ENCODE peak calls at places on chromosomes 16 and 17, in four cellular contexts. T, I, M and J are unnamed samples.

GRCh38 chr16:963913-964695 is 6.7 kb downstream of the LMF1 start:
- DNase-seq in T (no peak), I (no peak), M (no peak), J (no peak)

GRCh38 chr17:42126836-42127235 is 4.2 kb downstream of the HSPB9 start:
- DNase-seq in T (no peak), I (no peak), M (no peak), J (no peak)

GRCh38 chr17:80270836-80271235 is 10.2 kb downstream of the RNF213 start:
- DNase-seq in T (peak; percentile 62), I (no peak), M (peak; percentile 97), J (peak; percentile 69)

GRCh38 chr16:82317411-82318168 is 147.6 kb upstream of the MPHOSPH6 start:
- DNase-seq in T (no peak), I (no peak), M (no peak), J (no peak)

GRCh38 chr17:47966079-47966519 is 4.8 kb upstream of the CDK5RAP3 start:
- DNase-seq in T (peak; percentile 65), I (no peak), M (no peak), J (no peak)

GRCh38 chr17:79626156-79626890 is 15.5 kb upstream of the RBFOX3 start:
- DNase-seq in T (no peak), I (no peak), M (no peak), J (no peak)

GRCh38 chr17:77924757-77925336 is 33.7 kb upstream of the TNRC6C start:
- DNase-seq in T (no peak), I (no peak), M (peak; percentile 18), J (no peak)

GRCh38 chr17:81523139-81524062 is 4.8 kb upstream of the FSCN2 start:
- DNase-seq in T (peak; percentile 77), I (no peak), M (peak; percentile 69), J (no peak)

GRCh38 chr17:76793775-76794174 is 55.9 kb downstream of the MFSD11 start:
- DNase-seq in T (peak; percentile 53), I (no peak), M (peak; percentile 46), J (peak; percentile 59)
- TF ChIP-seq POLR2AphosphoS2 in T (no peak), I (no peak), M (no peak), J (no peak)

GRCh38 chr16:27446721-27447120 is 44.7 kb downstream of the IL21R start:
- DNase-seq in T (no peak), I (no peak), M (no peak), J (no peak)

GRCh38 chr16:27448531-27449433 is 46.8 kb downstream of the IL21R start:
- DNase-seq in T (peak; percentile 29), I (no peak), M (no peak), J (no peak)

GRCh38 chr16:27452569-27453475 is 50.8 kb downstream of the IL21R start:
- DNase-seq in T (no peak), I (peak; percentile 25), M (no peak), J (no peak)

GRCh38 chr16:27450836-27451341 is 48.9 kb downstream of the IL21R start:
- DNase-seq in T (no peak), I (peak; percentile 68), M (no peak), J (no peak)

DNA sequence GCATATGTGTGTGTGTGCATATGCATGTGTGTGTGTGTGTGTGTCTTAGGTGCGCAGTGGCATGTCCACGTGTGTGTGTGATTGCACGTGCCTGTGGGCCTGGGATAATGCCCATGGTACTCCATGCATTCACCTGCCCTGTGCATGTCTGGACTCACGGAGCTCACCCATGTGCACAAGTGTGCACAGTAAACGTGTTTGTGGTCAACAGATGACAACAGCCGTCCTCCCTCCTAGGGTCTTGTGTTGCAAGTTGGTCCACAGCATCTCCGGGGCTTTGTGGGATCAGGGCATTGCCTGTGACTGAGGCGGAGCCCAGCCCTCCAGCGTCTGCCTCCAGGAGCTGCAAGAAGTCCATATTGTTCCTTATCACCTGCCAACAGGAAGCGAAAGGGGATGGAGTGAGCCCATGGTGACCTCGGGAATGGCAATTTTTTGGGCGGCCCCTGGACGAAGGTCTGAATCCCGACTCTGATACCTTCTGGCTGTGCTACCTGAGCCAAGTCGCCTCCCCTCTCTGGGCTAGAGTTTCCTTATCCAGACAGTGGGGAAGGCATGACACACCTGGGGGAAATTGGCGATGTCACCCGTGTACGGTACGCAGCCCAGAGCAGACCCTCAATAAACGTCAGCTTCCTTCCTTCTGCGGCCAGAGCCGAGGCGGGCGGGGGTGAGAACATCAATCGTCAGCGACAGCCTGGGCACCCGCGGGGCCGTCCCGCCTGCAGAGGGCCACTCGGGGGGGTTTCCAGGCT is 47.6 kb downstream of the IL21R start:
- DNase-seq in T (no peak), I (no peak), M (no peak), J (no peak)
- TF ChIP-seq POLR2AphosphoS2 in T (no peak), I (peak; percentile 68), M (no peak), J (no peak)

DNA sequence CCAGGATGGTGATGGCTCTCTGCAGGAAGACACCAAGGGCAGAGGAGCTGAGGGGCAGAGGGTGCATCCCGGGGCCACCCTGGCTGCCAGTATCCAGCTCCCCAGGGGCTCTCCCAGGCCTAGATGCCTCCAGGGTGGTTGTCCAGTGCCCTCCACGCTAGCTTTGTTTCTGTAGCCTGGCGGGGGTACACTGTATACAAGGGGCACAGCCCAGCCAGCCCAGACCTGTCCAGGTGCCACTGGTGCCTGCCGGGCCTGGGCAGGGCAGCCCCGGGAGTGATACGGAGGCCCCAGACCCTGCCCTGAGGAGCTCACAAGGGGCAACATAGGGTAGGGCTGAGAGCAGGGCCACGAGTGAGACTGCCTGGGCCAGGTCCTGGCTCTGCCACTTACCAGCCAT is 14.6 kb upstream of the TRPV3 start:
- DNase-seq in T (no peak), I (no peak), M (no peak), J (no peak)
- TF ChIP-seq POLR2AphosphoS2 in T (no peak), I (no peak), M (no peak), J (no peak)

GRCh38 chr17:82930924-82931695 is 91.3 kb upstream of the ZNF750 start:
- DNase-seq in T (no peak), I (no peak), M (no peak), J (no peak)
- TF ChIP-seq POLR2AphosphoS2 in T (no peak), I (no peak), M (no peak), J (no peak)

GRCh38 chr16:66325977-66326376 is 40.5 kb upstream of the CDH5 start:
- DNase-seq in T (no peak), I (no peak), M (no peak), J (no peak)

GRCh38 chr16:66328282-66328681 is 38.2 kb upstream of the CDH5 start:
- DNase-seq in T (no peak), I (no peak), M (no peak), J (no peak)

GRCh38 chr16:66324785-66325184 is 41.7 kb upstream of the CDH5 start:
- DNase-seq in T (peak; percentile 23), I (no peak), M (peak; percentile 37), J (peak; percentile 48)

GRCh38 chr16:66322174-66322573 is 44.3 kb upstream of the CDH5 start:
- DNase-seq in T (no peak), I (no peak), M (no peak), J (no peak)

DNA sequence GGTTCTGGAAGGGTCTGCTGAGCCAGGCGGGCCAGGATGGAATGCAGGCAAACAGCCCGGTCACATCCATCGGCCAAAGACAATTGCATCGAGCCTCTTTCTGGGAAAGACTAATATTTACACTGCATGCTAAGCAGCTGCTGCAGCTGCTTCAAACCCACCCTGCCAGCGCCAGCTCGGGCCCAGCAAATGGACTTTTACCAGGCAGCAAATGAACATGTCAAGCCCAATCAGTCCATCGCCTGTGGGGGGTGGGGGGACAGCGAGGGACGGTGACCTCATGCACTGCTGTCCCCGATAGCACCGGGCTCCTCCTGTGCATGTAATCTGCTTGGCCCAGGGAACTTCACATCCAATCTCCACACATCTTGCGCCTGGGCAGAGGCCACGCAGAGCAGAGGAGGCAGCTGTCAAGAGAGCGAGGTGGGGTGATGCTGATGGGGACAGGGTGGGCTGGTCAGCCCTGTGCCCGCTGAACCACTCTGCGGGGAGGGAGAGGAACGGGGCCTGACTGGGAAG is 39.4 kb upstream of the CDH5 start:
- DNase-seq in T (peak; percentile 74), I (no peak), M (peak; percentile 68), J (no peak)
- TF ChIP-seq POLR2AphosphoS2 in T (no peak), I (no peak), M (no peak), J (no peak)

DNA sequence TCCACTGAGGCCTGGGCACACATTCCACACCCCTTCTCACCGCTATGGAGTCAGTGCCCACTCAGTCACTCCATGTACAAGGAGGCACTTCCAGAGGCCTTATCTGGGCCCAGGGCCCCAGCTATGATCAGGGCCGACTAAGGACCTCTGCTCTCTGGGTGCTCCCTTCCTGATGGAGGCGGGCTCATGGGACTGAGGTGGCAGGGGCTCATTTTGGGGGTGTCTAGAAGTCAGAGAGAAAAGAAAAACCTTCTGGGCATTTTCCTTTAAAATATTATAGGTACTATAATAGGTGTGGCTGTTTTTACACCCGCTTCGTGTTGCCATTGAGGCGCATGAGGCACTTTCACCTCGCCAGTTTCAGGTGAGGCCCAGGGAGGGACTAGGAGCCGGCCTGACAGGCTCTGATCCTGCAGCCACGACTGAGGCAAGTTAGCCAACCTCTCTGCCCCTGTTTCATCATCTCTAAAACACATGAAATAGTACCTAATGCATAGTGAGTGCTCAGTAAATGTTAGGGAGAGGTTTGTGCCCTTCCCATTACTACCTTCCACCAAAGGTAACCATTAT is 14.4 kb downstream of the B9D1 start:
- DNase-seq in T (no peak), I (no peak), M (no peak), J (no peak)
- TF ChIP-seq POLR2AphosphoS2 in T (no peak), I (no peak), M (no peak), J (no peak)